ENCODE peak calls at places on chromosomes 2 and 18, in ten cellular contexts. O is upper lobe of right lung, B is nephron progenitor cell, I is A673, H is colonic mucosa, E is cardiac fibroblast, Z is psoas muscle, S is BJ, M is Calu3, Y is gastrocnemius medialis. X is an unnamed sample.

GRCh38 chr2:48266698-48267097 is 263.3 kb upstream of the STON1 start:
- DNase-seq in O (no peak), B (no peak), I (no peak), H (no peak), E (no peak), Z (no peak), S (no peak), M (no peak), Y (no peak), X (no peak)

GRCh38 chr18:13611616-13612110 is 114.7 kb downstream of the FAM210A start:
- DNase-seq in O (no peak), B (peak; percentile 31), I (peak; percentile 46), H (no peak), E (peak; percentile 36), Z (peak; percentile 44), S (no peak), M (no peak), Y (no peak), X (no peak)

GRCh38 chr2:186977433-186978045 is 128.6 kb upstream of the ZSWIM2 start:
- DNase-seq in O (no peak), B (no peak), I (no peak), H (no peak), E (no peak), Z (no peak), S (no peak), M (no peak), Y (no peak), X (no peak)

GRCh38 chr2:11422901-11423435 is 43.0 kb downstream of the E2F6 start:
- DNase-seq in O (no peak), B (no peak), I (no peak), H (no peak), E (no peak), Z (no peak), S (no peak), M (no peak), Y (no peak), X (no peak)

GRCh38 chr2:60285476-60286316 is 267.8 kb downstream of the BCL11A start:
- DNase-seq in O (no peak), B (no peak), I (no peak), H (no peak), E (no peak), Z (no peak), S (no peak), M (no peak), Y (no peak), X (no peak)

GRCh38 chr2:146807568-146808168 is 1037.2 kb upstream of the ACVR2A start:
- DNase-seq in O (no peak), B (no peak), I (no peak), H (no peak), E (no peak), Z (no peak), S (no peak), M (no peak), Y (no peak), X (no peak)

GRCh38 chr2:235666240-235666781 is 172.5 kb downstream of the AGAP1 start:
- DNase-seq in O (no peak), B (peak; percentile 51), I (peak; percentile 88), H (peak; percentile 70), E (peak; percentile 91), Z (no peak), S (no peak), M (peak; percentile 58), Y (no peak), X (peak; percentile 61)

GRCh38 chr2:169073211-169073971 is 4.0 kb downstream of the DHRS9 start:
- DNase-seq in O (no peak), B (no peak), I (no peak), H (no peak), E (peak; percentile 50), Z (no peak), S (no peak), M (no peak), Y (no peak), X (no peak)

GRCh38 chr2:127829845-127830246 is 18.9 kb upstream of the WDR33 start:
- DNase-seq in O (no peak), B (no peak), I (no peak), H (no peak), E (no peak), Z (no peak), S (peak; percentile 3), M (no peak), Y (no peak), X (no peak)

GRCh38 chr2:122063716-122064115 is 308.3 kb downstream of the TSN start:
- DNase-seq in O (no peak), B (no peak), I (no peak), H (no peak), E (peak; percentile 56), Z (no peak), S (no peak), M (no peak), Y (no peak), X (no peak)

GRCh38 chr2:174787485-174788205 is 23.4 kb upstream of the CHRNA1 start:
- DNase-seq in O (no peak), B (no peak), I (no peak), H (no peak), E (peak; percentile 86), Z (no peak), S (peak; percentile 100), M (no peak), Y (no peak), X (peak; percentile 99)

GRCh38 chr2:78614747-78615146 is 410.8 kb upstream of the REG3G start:
- DNase-seq in O (no peak), B (no peak), I (no peak), H (no peak), E (no peak), Z (no peak), S (no peak), M (no peak), Y (no peak), X (no peak)
- TF ChIP-seq CTCF in O (no peak), B (no peak), I (no peak), H (no peak), E (no peak), Z (no peak), S (no peak), M (no peak), Y (no peak), X (no peak)

DNA sequence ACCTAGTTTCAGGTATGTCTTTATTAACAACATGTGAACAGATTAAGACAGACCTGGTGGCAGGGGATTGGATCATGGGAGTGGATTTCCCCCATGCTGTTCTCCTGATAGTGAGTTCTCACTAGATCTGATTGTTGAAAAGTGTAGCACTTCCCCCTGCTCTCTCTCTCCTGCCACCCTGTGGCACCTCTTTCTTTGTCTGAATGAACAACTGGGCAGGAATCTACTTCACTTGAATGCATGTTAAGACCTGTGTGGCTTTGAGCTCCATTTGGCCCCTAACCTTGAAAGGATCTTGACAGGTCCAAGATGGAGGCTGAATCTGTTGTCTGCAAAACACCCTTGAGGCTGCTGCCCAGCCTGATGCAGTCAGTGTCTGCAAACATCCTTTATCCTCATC is 194.4 kb downstream of the RNF144A start:
- DNase-seq in O (no peak), B (no peak), I (peak; percentile 21), H (no peak), E (no peak), Z (no peak), S (no peak), M (no peak), Y (no peak), X (no peak)
- TF ChIP-seq CTCF in O (no peak), B (no peak), I (peak; percentile 38), H (no peak), E (no peak), Z (peak; percentile 13), S (no peak), M (no peak), Y (no peak), X (peak; percentile 20)

DNA sequence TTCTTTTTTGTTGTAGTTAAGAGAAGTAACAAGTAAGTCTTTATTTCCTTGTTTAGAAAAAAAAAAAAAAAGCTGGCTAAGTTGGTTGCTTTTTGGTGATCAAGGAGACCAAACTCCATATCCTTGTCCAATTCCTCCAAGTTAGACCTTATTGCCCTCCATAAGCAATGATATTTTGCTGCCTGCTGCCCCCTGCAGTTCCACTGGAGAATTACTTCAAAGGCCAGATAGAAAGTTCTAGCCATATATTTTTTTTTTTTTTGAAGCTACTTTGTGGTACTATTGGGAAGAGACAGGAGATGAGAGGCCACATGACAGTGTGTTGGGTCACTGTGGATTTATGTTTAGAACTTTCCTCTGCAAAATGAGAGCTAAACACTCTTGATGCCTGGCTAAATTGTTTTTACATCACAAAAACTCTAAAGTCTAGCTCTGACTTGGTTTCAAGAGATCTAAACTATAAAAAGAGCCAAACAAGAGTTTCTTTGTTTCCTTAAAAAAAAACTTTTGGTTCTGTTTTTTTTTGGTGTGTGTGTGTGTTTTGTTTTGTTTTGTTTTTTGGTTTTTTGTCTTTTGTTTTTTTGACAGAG is 80.7 kb upstream of the RASGRP3 start:
- DNase-seq in O (no peak), B (peak; percentile 42), I (peak; percentile 67), H (peak; percentile 68), E (peak; percentile 82), Z (peak; percentile 29), S (no peak), M (peak; percentile 54), Y (no peak), X (no peak)
- TF ChIP-seq CTCF in O (peak; percentile 57), B (peak; percentile 48), I (peak; percentile 81), H (peak; percentile 52), E (peak; percentile 71), Z (peak; percentile 39), S (peak; percentile 73), M (no peak), Y (peak; percentile 12), X (peak; percentile 77)

GRCh38 chr2:137050949-137051348 is 285.6 kb downstream of the THSD7B start:
- DNase-seq in O (no peak), B (no peak), I (no peak), H (no peak), E (peak; percentile 10), Z (no peak), S (no peak), M (no peak), Y (no peak), X (no peak)
- TF ChIP-seq CTCF in O (peak; percentile 21), B (peak; percentile 43), I (peak; percentile 13), H (no peak), E (peak; percentile 4), Z (no peak), S (no peak), M (no peak), Y (no peak), X (no peak)

DNA sequence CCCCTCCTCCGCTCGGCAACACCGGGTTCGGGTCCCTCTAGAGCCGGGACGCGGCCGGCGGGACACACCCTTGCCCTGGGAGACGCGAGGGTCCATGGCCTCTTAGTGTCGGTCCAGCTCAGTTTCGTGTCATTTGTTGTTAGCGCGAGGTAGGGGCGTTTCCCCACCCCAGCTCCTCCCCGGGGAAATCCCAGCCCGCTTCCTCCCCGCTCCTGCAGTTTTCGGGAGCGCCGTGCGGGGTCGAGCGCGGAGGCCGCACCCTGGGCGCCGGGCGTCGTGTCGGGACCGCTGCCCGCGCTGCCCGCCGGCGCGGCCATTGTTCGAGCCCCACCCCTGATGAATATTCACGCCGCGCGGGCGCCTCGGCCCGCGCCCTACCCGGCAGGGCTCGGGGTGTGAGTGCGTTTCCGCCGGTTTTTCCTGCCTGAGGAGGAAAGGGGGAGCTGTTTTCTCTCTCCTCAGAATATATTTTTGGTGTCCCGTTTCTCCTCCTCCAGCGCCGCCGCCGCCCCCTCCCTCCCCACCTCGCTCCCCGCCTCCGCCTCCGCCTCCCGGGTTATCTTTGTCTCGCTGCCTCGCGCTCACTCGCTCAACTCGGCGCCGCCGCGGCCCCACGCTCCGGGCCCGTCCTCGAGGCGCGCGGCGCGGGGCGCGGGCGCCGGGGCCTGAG is at the start of gene MAP4K4:
- DNase-seq in O (peak; percentile 92), B (peak; percentile 78), I (peak; percentile 93), H (peak; percentile 79), E (peak; percentile 87), Z (peak; percentile 82), S (no peak), M (peak; percentile 81), Y (peak; percentile 77), X (peak; percentile 39)
- TF ChIP-seq CTCF in O (peak; percentile 32), B (peak; percentile 7), I (peak; percentile 42), H (no peak), E (peak; percentile 24), Z (no peak), S (peak; percentile 43), M (no peak), Y (no peak), X (peak; percentile 17)